ENCODE peak calls at places on chromosomes 7 and 10, in five cellular contexts. R, O, G, S and N are unnamed samples.

GRCh38 chr7:158740657-158741293 is 36.2 kb upstream of the NCAPG2 start:
- DNase-seq in R (peak; percentile 95), S (no peak), O (peak; percentile 91), G (peak; percentile 32), N (no peak)

GRCh38 chr7:96040250-96040772 is 268.0 kb downstream of the DYNC1I1 start:
- DNase-seq in R (no peak), O (no peak), G (no peak), S (no peak), N (no peak)

GRCh38 chr7:149625339-149625946 is 127.8 kb upstream of the ZNF746 start:
- DNase-seq in S (peak; percentile 68), O (peak; percentile 65), R (peak; percentile 54), G (peak; percentile 39), N (peak; percentile 59)

GRCh38 chr7:99898836-99899235 is 20.5 kb downstream of the TRIM4 start:
- DNase-seq in G (no peak), O (no peak), S (no peak), R (no peak), N (no peak)

GRCh38 chr7:30352169-30352568 is 67.8 kb downstream of the ZNRF2 start:
- DNase-seq in G (no peak), S (no peak), O (no peak), R (no peak), N (no peak)

GRCh38 chr10:11440250-11441150 is 170.9 kb downstream of the USP6NL start:
- DNase-seq in O (no peak), G (no peak), S (no peak), R (no peak), N (no peak)

GRCh38 chr10:92571649-92572048 is 2.2 kb downstream of the IDE start:
- DNase-seq in O (no peak), G (no peak), S (no peak), R (peak; percentile 64), N (no peak)

GRCh38 chr7:750111-750905 is 23.2 kb upstream of the PRKAR1B start:
- DNase-seq in S (no peak), G (no peak), R (no peak), O (no peak), N (no peak)

GRCh38 chr10:33801705-33802104 is 467.2 kb upstream of the NRP1 start:
- DNase-seq in S (no peak), G (no peak), O (peak; percentile 5), R (peak; percentile 25), N (no peak)

GRCh38 chr10:46247808-46248569 is 38.8 kb upstream of the ANTXRL start:
- DNase-seq in R (no peak), G (no peak), O (no peak), S (no peak), N (peak; percentile 73)

GRCh38 chr10:59908808-59909143 is 2.4 kb upstream of the CCDC6 start:
- DNase-seq in R (no peak), S (no peak), G (no peak), O (no peak), N (no peak)
- H3K4me3 ChIP-seq in R (peak overlapping the region; percentile 35), S (peak overlapping the region; percentile 90), G (peak overlapping the region; percentile 81), O (peak overlapping the region; percentile 76), N (no peak overlapping the region)

GRCh38 chr7:156401617-156402016 is 239.0 kb upstream of the RNF32 start:
- DNase-seq in R (no peak), O (no peak), S (no peak), G (no peak), N (no peak)
- TF ChIP-seq CTCF in R (no peak), O (no peak), S (no peak), G (no peak), N (no peak)

DNA sequence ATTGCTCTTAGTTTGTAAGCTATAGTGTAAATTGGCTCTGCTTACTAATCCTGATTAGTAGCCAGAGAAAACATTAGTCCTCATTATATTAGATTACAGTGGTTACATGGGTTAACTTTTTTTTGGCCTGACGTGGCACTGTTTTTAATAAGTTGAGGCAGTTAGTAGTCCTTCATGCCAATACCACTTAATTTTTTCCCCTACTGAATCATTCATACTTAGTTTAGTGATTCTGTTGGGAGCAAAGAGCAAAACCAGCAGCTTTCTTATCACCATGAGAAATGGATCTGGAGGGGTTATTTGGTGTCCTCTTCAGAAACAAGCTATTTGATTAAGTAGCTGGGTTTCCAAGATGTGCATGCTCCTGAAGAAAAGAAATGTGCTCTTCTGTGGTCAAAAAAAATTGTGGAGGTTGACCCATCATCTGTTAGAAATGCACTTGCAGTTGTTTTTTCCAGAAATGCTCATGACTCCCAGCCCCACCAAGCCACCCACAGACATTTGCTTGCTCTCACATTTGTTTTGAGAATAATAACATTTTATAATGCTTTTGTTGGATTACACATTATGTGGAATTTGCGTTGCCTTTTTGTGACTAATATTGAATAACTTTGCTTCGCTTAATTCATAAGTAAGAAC is 258.5 kb downstream of the HDAC9 start:
- DNase-seq in R (peak; percentile 94), O (peak; percentile 72), G (no peak), S (no peak), N (no peak)
- H3K4me3 ChIP-seq in R (no peak overlapping the region), O (no peak overlapping the region), G (no peak overlapping the region), S (no peak overlapping the region), N (no peak overlapping the region)

GRCh38 chr10:119417852-119418251 is 124.7 kb downstream of the RGS10 start:
- DNase-seq in R (no peak), O (no peak), G (no peak), S (no peak), N (no peak)

GRCh38 chr10:119415536-119416527 is 126.7 kb downstream of the RGS10 start:
- DNase-seq in R (no peak), G (no peak), O (no peak), S (no peak), N (no peak)

GRCh38 chr10:119416855-119417254 is 125.7 kb downstream of the RGS10 start:
- DNase-seq in G (peak; percentile 68), S (peak; percentile 71), R (peak; percentile 60), O (peak; percentile 63), N (peak; percentile 68)

GRCh38 chr10:119419931-119420330 is 122.6 kb downstream of the RGS10 start:
- DNase-seq in G (no peak), R (no peak), O (no peak), S (no peak), N (no peak)

GRCh38 chr10:119418401-119418800 is 124.1 kb downstream of the RGS10 start:
- DNase-seq in R (no peak), S (no peak), G (no peak), O (no peak), N (no peak)
- TF ChIP-seq CTCF in R (no peak), S (no peak), G (no peak), O (no peak), N (no peak)

GRCh38 chr7:94912085-94912484 is 4.7 kb downstream of the PPP1R9A start:
- DNase-seq in S (no peak), R (no peak), G (no peak), O (no peak), N (no peak)
- H3K4me3 ChIP-seq in S (no peak overlapping the region), R (no peak overlapping the region), G (peak overlapping the region; percentile 1), O (no peak overlapping the region), N (no peak overlapping the region)

GRCh38 chr10:43094091-43094484 is 17.2 kb downstream of the RET start:
- DNase-seq in R (no peak), G (no peak), O (no peak), S (no peak), N (no peak)

GRCh38 chr10:43091846-43092245 is 15.0 kb downstream of the RET start:
- DNase-seq in S (no peak), O (no peak), G (no peak), R (no peak), N (no peak)

GRCh38 chr10:43090188-43090587 is 13.3 kb downstream of the RET start:
- DNase-seq in S (no peak), O (no peak), G (no peak), R (no peak), N (peak; percentile 44)

GRCh38 chr10:43090664-43091063 is 13.8 kb downstream of the RET start:
- DNase-seq in G (no peak), O (no peak), S (no peak), R (no peak), N (no peak)

DNA sequence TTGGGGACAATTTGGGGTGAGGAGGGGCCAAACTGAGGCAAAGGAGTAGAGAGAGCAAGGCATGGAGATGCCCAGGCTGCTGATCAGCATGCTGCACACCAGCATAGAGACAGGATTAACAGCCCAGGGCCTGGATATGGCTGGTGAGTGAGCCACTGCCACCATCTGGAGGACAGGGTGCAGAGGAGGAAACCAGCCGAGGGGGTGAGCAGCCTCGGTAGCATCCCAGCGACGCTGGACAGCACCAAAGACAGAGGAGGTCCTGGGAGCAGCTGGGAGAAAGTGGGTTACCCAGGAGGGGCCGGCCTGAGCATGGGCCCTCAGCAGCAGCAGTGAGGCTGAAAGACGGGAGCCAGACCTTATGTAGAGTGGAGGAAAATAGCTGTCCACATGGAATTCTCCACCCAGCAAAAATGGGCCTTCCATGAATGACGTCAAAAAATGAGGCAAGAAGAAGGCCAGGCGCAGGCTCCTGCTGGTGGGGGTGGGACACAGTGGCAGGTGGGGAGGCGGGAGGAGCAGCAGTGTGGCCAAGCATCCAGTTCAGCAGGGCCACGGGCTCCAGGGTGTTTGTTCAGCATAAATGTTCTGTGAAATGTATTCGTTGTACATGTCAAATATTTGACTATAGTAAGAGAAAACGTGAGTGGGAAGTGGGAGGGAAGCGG is 16.7 kb downstream of the RET start:
- DNase-seq in G (no peak), R (peak; percentile 6), S (no peak), O (no peak), N (no peak)
- TF ChIP-seq CTCF in G (no peak), R (peak; percentile 18), S (no peak), O (no peak), N (no peak)

GRCh38 chr7:98286701-98287485 is 5.4 kb downstream of the BRI3 start:
- DNase-seq in S (no peak), G (no peak), R (no peak), O (no peak), N (peak; percentile 64)
- H3K4me3 ChIP-seq in S (no peak overlapping the region), G (peak overlapping the region; percentile 4), R (no peak overlapping the region), O (peak overlapping the region; percentile 20), N (no peak overlapping the region)

GRCh38 chr7:140661124-140661523 is 11.6 kb upstream of the ADCK2 start:
- DNase-seq in R (peak; percentile 31), G (no peak), S (peak; percentile 9), O (peak; percentile 51), N (peak; percentile 25)
- TF ChIP-seq CTCF in R (peak; percentile 41), G (no peak), S (no peak), O (peak; percentile 36), N (no peak)

GRCh38 chr10:113385021-113385975 is 167.6 kb upstream of the HABP2 start:
- DNase-seq in R (peak; percentile 85), S (peak; percentile 79), O (peak; percentile 93), G (peak; percentile 85), N (peak; percentile 78)

GRCh38 chr10:113382691-113383090 is 170.2 kb upstream of the HABP2 start:
- DNase-seq in R (no peak), G (no peak), O (peak; percentile 23), S (no peak), N (no peak)

GRCh38 chr10:113386005-113386404 is 166.8 kb upstream of the HABP2 start:
- DNase-seq in G (no peak), R (peak; percentile 56), S (no peak), O (peak; percentile 50), N (peak; percentile 41)

GRCh38 chr10:113384181-113384580 is 168.7 kb upstream of the HABP2 start:
- DNase-seq in S (no peak), R (no peak), O (no peak), G (no peak), N (no peak)

GRCh38 chr10:113381906-113382562 is 170.8 kb upstream of the HABP2 start:
- DNase-seq in O (peak; percentile 46), G (peak; percentile 27), R (peak; percentile 57), S (no peak), N (no peak)
- H3K4me3 ChIP-seq in O (peak overlapping the region; percentile 54), G (peak overlapping the region; percentile 44), R (peak overlapping the region; percentile 34), S (no peak overlapping the region), N (no peak overlapping the region)